ENCODE peak calls at places on chromosomes 13 and 19, in ten cellular contexts. S, A, E, X, T, Z, Y, V, D and W are unnamed samples.

GRCh38 chr13:97058417-97058816 is 64.1 kb upstream of the OXGR1 start:
- DNase-seq in S (no peak), E (no peak), Y (no peak), A (no peak), D (no peak), V (no peak), T (no peak), Z (no peak), X (no peak), W (no peak)

GRCh38 chr13:113551081-113552000 is 33.2 kb upstream of the TFDP1 start:
- DNase-seq in V (no peak), E (peak; percentile 15), D (no peak), Y (no peak), Z (peak; percentile 48), T (peak; percentile 3), S (no peak), X (peak; percentile 31), A (peak; percentile 15), W (no peak)

GRCh38 chr13:60572003-60572792 is 175.2 kb downstream of the TDRD3 start:
- DNase-seq in Y (no peak), Z (no peak), T (no peak), X (no peak), S (no peak), E (no peak), V (no peak), D (peak; percentile 20), A (no peak), W (no peak)

GRCh38 chr13:27997904-27998522 is 9.5 kb upstream of the URAD start:
- DNase-seq in Z (no peak), X (no peak), E (peak; percentile 54), Y (no peak), D (no peak), V (no peak), A (no peak), S (no peak), T (peak; percentile 65), W (peak; percentile 70)

GRCh38 chr19:38455031-38455430 is 21.5 kb downstream of the RYR1 start:
- DNase-seq in D (no peak), S (no peak), T (no peak), X (no peak), E (no peak), V (no peak), A (no peak), Z (no peak), Y (no peak), W (no peak)

GRCh38 chr19:17105548-17105947 is 30.0 kb downstream of the MYO9B start:
- DNase-seq in D (no peak), A (no peak), V (no peak), Y (no peak), Z (no peak), X (no peak), E (no peak), T (no peak), S (no peak), W (no peak)

GRCh38 chr13:91468301-91468700 is 69.9 kb downstream of the GPC5 start:
- DNase-seq in Z (no peak), X (no peak), S (no peak), E (no peak), D (no peak), T (no peak), A (no peak), Y (no peak), V (no peak), W (no peak)

GRCh38 chr13:36006347-36006746 is 124.8 kb downstream of the DCLK1 start:
- DNase-seq in V (no peak), Z (no peak), S (no peak), Y (peak; percentile 10), X (no peak), A (no peak), T (no peak), D (no peak), E (no peak), W (no peak)

GRCh38 chr19:15397236-15397635 is 17.6 kb upstream of the AKAP8 start:
- DNase-seq in D (no peak), V (no peak), T (no peak), S (peak; percentile 58), A (no peak), Z (no peak), E (no peak), X (no peak), Y (no peak), W (no peak)

GRCh38 chr13:25085125-25085742 is 10.7 kb upstream of the PABPC3 start:
- DNase-seq in X (peak; percentile 50), D (peak; percentile 2), T (peak; percentile 9), Y (peak; percentile 16), S (no peak), A (peak; percentile 51), Z (no peak), E (peak; percentile 29), V (no peak), W (peak; percentile 36)

GRCh38 chr19:14006085-14006765 is at the start of gene RFX1:
- DNase-seq in D (peak; percentile 93), V (peak; percentile 100), X (peak; percentile 100), S (peak; percentile 100), E (peak; percentile 100), Y (peak; percentile 99), A (peak; percentile 90), T (peak; percentile 100), Z (peak; percentile 99), W (peak; percentile 100)

GRCh38 chr13:63944896-63945295 is 2529.2 kb upstream of the PCDH20 start:
- DNase-seq in Y (no peak), V (no peak), X (no peak), T (no peak), Z (no peak), D (no peak), E (no peak), S (no peak), A (no peak), W (no peak)

GRCh38 chr13:113552079-113552478 is 32.5 kb upstream of the TFDP1 start:
- DNase-seq in D (no peak), Z (peak; percentile 60), Y (no peak), T (peak; percentile 5), X (peak; percentile 42), A (no peak), S (no peak), V (no peak), E (peak; percentile 17), W (no peak)

GRCh38 chr13:101190337-101190736 is 226.0 kb downstream of the NALCN start:
- DNase-seq in Z (no peak), D (no peak), X (no peak), T (no peak), E (no peak), S (no peak), V (no peak), Y (no peak), A (no peak), W (no peak)

GRCh38 chr19:9076886-9077285 is 10.0 kb upstream of the OR1M1 start:
- DNase-seq in Y (no peak), Z (no peak), D (no peak), V (no peak), E (no peak), T (no peak), S (no peak), X (no peak), A (no peak), W (no peak)

GRCh38 chr19:9070066-9070465 is 16.8 kb upstream of the OR1M1 start:
- DNase-seq in Y (no peak), A (no peak), Z (no peak), X (no peak), T (no peak), E (no peak), S (no peak), D (no peak), V (no peak), W (no peak)

GRCh38 chr19:9073806-9074205 is 13.1 kb upstream of the OR1M1 start:
- DNase-seq in D (no peak), S (no peak), V (no peak), E (no peak), Y (no peak), Z (no peak), T (no peak), X (no peak), A (no peak), W (no peak)

GRCh38 chr19:9078651-9079050 is 8.2 kb upstream of the OR1M1 start:
- DNase-seq in Z (no peak), E (no peak), Y (no peak), V (no peak), S (no peak), A (no peak), D (no peak), T (no peak), X (no peak), W (no peak)

GRCh38 chr19:9075064-9075964 is 11.5 kb upstream of the OR1M1 start:
- DNase-seq in E (peak; percentile 58), Y (peak; percentile 73), A (peak; percentile 30), V (no peak), S (peak; percentile 90), D (peak; percentile 78), Z (no peak), T (peak; percentile 50), X (peak; percentile 93), W (peak; percentile 97)
- TF ChIP-seq POLR2AphosphoS5 in E (no peak), Y (peak; percentile 55), A (peak; percentile 60), V (no peak), S (peak; percentile 74), D (peak; percentile 88), Z (no peak), T (peak; percentile 33), X (peak; percentile 76), W (peak; percentile 78)

GRCh38 chr19:33601583-33601982 is 20.2 kb upstream of the CHST8 start:
- DNase-seq in E (peak; percentile 1), X (no peak), D (no peak), S (no peak), Y (no peak), Z (no peak), V (no peak), T (no peak), A (no peak), W (no peak)
- H3K27ac ChIP-seq in E (no peak overlapping the region), X (no peak overlapping the region), D (no peak overlapping the region), S (no peak overlapping the region), Y (no peak overlapping the region), Z (no peak overlapping the region), V (no peak overlapping the region), T (no peak overlapping the region), A (no peak overlapping the region), W (no peak overlapping the region)

DNA sequence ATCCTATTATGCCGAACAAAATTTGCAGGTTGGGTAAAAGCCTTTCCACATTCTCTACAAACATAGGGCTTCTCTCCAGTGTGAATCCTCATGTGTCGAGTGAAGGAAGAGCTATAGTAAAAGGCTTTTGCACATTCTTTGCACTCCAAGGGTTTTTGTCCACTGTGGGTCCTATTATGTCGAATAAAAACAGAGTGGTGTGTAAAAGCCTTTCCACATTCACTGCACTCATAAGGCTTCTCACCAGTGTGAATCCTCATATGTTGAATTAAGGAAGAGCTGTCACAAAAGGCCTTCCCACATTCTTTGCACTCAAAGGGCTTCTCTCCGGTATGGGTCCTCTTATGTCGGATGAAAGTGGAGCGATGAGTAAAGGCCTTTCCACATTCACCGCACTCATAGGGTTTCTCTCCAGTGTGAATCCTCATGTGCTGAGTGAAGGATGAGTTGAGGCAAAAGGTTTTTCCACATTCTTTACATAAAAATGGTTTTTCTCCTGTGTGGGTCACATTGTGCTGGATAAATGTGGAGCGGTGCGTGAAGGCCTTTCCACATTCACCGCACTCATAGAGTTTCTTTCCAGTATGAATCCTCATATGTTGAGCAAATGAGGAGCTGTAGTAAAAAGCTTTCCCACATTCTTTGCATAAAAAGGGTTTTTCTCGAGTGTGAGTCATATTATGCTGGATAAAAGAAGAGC is 13.6 kb downstream of the ZNF599 start:
- DNase-seq in Z (no peak), E (no peak), S (no peak), D (no peak), A (no peak), V (no peak), Y (no peak), X (no peak), T (no peak), W (no peak)
- H3K9me3 ChIP-seq in Z (peaks cover 100% of the 10 kb centered on the region), E (peaks cover 100% of the 10 kb centered on the region), S (peaks cover 41% of the 10 kb centered on the region), D (peaks cover 90% of the 10 kb centered on the region), A (peaks cover 33% of the 10 kb centered on the region), V (peaks cover 71% of the 10 kb centered on the region), Y (no peaks in the 10 kb centered on the region), X (peaks cover 76% of the 10 kb centered on the region), T (peaks cover 90% of the 10 kb centered on the region), W (peaks cover 57% of the 10 kb centered on the region)

GRCh38 chr19:39824143-39825092 is 9.5 kb downstream of the DYRK1B start:
- DNase-seq in A (peak; percentile 93), V (peak; percentile 92), Y (peak; percentile 95), Z (peak; percentile 94), S (peak; percentile 96), X (peak; percentile 98), T (peak; percentile 91), D (peak; percentile 100), E (peak; percentile 92), W (no peak)
- TF ChIP-seq POLR2AphosphoS5 in A (peak; percentile 93), V (no peak), Y (peak; percentile 95), Z (peak; percentile 94), S (peak; percentile 80), X (peak; percentile 83), T (peak; percentile 80), D (no peak), E (peak; percentile 65), W (no peak)